ENCODE peak calls at places on chromosomes 5 and 9, in seven cellular contexts. H is fibroblast of villous mesenchyme, T is fibroblast of mammary gland, A is right lobe of liver, U is uterus, B is natural killer cell, Z is stomach. C is an unnamed sample.
A peak's percentile ranks its signal among the peaks of the same experiment; 100 is the strongest.

GRCh38 chr5:81140461-81140860 is 92.7 kb upstream of the CKMT2 start:
- DNase-seq in H (no peak), T (no peak), A (no peak), U (no peak), B (no peak), Z (no peak), C (no peak)

GRCh38 chr5:138983984-138984383 is 108.8 kb upstream of the LRRTM2 start:
- DNase-seq in H (no peak), T (no peak), A (no peak), U (no peak), B (no peak), Z (no peak), C (no peak)

GRCh38 chr5:124342586-124342985 is 403.9 kb downstream of the ZNF608 start:
- DNase-seq in H (peak; percentile 4), T (peak; percentile 58), A (no peak), U (peak; percentile 28), B (no peak), Z (no peak), C (no peak)

GRCh38 chr5:36656556-36656955 is 50.1 kb downstream of the SLC1A3 start:
- DNase-seq in H (no peak), T (peak; percentile 45), A (no peak), U (no peak), B (no peak), Z (no peak), C (no peak)

GRCh38 chr5:96610747-96611146 is 51.4 kb upstream of the CAST start:
- DNase-seq in H (no peak), T (no peak), A (no peak), U (no peak), B (no peak), Z (no peak), C (no peak)

GRCh38 chr9:71756753-71757152 is 11.6 kb downstream of the CEMIP2 start:
- DNase-seq in H (no peak), T (no peak), A (no peak), U (no peak), B (no peak), Z (no peak), C (no peak)

GRCh38 chr5:64594601-64595518 is 89.0 kb downstream of the RGS7BP start:
- DNase-seq in H (no peak), T (no peak), A (no peak), U (no peak), B (no peak), Z (no peak), C (no peak)

GRCh38 chr5:76789991-76790571 is 28.7 kb upstream of the F2RL1 start:
- DNase-seq in H (peak; percentile 90), T (peak; percentile 90), A (no peak), U (no peak), B (no peak), Z (no peak), C (no peak)

GRCh38 chr9:36443581-36443980 is 43.5 kb upstream of the RNF38 start:
- DNase-seq in H (no peak), T (peak; percentile 54), A (no peak), U (no peak), B (no peak), Z (no peak), C (no peak)

GRCh38 chr5:126808619-126809018 is 31.7 kb downstream of the LMNB1 start:
- DNase-seq in H (peak; percentile 47), T (peak; percentile 54), A (no peak), U (no peak), B (no peak), Z (no peak), C (peak; percentile 18)

DNA sequence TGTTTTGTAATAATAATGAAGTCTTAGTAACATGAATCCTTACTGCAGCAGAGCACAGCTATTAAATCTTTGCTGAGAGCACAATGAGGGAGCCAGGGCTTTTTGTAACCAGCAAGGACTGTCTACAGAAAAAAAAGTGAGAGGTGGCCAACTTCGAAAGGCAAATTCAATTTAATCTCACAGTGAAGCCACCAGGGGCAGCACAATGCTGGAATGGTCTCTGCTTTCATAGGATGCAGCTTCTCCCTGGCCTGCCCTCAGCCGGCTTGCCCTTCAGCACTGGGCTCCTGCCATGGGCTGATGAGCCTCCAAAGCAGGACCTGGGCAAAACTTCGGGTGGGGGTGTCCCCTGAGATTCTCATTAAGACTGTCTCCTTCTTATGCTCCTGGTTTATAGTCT is 134.3 kb downstream of the GNAQ start:
- DNase-seq in H (no peak), T (no peak), A (no peak), U (no peak), B (no peak), Z (no peak), C (no peak)
- TF ChIP-seq CTCF in H (peak; percentile 25), T (peak; percentile 30), A (peak; percentile 10), U (peak; percentile 18), B (no peak), Z (no peak), C (peak; percentile 47)

DNA sequence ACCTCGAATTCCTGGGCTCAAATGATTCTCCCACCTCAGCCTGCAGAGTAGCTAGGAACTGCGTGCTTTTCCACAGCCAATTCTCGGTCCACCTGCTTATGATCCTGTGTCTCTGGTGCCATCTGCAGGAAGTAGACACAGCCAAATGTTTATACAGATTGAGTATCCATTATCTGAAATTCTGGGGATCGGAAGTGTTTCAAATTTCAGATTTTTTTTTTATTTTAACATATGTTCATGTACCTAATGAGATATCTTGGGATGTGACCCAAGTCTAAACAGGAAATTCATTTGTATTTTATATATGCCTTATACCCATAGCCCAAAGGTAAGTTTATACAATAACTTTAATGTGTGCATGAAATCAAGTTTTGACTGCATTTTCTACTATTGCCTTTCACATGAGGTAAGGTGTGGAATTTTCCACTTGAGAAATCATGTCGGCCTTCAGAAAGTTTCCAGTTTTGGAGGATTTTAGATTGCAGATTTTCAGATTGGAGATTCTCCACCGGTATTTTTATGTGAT is 89.5 kb downstream of the ESM1 start:
- DNase-seq in H (peak; percentile 61), T (peak; percentile 62), A (no peak), U (peak; percentile 29), B (no peak), Z (peak; percentile 50), C (peak; percentile 42)
- TF ChIP-seq CTCF in H (peak; percentile 58), T (peak; percentile 58), A (peak; percentile 60), U (peak; percentile 40), B (no peak), Z (peak; percentile 20), C (peak; percentile 81)

DNA sequence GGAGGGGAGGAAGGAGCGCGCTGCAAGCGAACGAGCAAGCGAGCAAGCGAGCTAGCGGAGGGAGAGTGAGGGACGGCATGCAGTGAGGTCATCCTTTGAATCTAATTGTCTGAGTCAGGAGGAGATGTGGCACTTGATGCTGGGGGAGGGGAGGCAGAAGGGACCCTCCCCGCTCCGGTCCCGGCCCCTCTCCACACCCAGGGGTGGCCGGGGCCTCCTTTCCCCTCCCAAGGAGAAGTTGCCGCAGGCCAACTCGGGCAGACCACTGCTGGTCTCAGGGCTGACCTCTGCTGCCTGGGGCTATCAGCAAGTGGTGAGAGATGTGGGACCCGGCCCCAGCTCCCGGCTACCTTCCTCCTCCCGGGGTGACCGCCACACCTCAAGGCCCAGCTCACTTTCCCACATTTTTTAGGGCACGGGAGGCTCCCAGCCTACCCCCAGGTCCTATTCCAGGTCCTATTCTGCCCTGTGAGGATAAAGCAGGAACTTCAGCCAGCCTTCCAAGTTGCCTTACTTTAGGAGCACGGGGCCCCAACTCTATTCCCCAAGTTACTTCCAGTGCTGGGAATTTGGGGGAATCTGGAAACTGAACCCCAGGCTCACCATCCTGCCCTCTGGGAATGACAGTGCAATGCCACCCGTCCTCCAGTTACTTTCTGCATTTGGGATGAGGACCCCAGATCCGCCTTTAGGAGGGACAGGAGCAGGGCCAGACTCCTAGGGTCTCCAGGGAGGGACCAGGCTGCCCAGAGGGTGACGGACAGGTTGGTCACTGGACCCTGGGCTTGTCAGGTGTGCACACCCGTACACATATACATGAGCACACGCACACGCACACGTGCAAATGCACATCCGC is 11.1 kb downstream of the CNTFR start:
- DNase-seq in H (peak; percentile 26), T (peak; percentile 53), A (no peak), U (no peak), B (no peak), Z (no peak), C (no peak)
- TF ChIP-seq CTCF in H (no peak), T (no peak), A (no peak), U (no peak), B (no peak), Z (no peak), C (no peak)

GRCh38 chr5:168339151-168340140 is 48.0 kb downstream of the WWC1 start:
- DNase-seq in H (no peak), T (no peak), A (no peak), U (no peak), B (no peak), Z (no peak), C (no peak)
- TF ChIP-seq CTCF in H (no peak), T (peak; percentile 8), A (no peak), U (no peak), B (no peak), Z (no peak), C (no peak)

DNA sequence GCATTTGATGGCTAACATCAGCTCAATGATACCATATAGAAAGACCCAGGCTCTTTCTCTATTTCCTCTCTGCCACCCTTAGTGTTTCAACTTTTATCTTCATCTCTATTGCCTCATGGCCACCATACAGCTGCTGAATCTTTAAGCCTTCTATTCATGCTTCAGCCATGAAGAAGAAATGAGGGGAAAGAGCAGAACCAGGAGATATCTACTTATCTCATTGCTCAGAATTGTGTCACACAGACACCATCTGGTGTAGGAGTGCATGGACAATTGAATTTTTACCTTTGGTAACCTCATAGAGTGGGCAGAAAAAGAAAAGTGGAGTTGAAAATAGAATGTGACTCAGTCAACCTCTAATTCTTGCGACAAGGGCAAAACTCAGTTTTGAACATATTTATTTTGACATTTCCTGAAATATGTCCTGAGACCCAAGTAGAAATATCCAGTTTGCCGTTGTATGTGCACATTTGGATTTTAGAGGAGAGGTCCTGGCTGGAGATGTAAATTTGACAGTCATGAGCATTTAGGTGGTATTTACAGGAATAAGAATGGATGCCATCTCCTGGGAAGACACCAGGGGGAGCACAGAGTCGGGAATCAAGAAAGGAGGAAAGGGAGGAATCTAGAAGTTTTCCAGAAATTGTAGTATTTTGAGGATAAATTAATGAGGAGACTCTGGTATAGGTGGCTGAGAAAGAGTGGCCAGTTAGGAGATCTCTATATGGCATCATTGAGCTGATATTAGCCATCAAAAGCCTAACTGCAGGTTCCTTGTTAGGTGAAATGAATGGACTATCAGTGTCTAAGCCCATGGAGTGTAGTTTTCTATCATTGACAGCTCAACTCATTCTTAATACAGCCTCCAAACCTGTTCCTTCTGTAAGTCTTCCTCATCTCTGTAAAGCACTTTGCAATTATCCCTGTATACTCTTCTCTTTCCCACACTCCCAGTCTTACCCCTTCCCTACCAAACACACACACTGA is 7.0 kb downstream of the GAPT start:
- DNase-seq in H (peak; percentile 48), T (peak; percentile 51), A (no peak), U (no peak), B (no peak), Z (peak; percentile 45), C (peak; percentile 20)
- TF ChIP-seq CTCF in H (peak; percentile 77), T (peak; percentile 89), A (peak; percentile 75), U (peak; percentile 30), B (no peak), Z (peak; percentile 36), C (peak; percentile 81)

DNA sequence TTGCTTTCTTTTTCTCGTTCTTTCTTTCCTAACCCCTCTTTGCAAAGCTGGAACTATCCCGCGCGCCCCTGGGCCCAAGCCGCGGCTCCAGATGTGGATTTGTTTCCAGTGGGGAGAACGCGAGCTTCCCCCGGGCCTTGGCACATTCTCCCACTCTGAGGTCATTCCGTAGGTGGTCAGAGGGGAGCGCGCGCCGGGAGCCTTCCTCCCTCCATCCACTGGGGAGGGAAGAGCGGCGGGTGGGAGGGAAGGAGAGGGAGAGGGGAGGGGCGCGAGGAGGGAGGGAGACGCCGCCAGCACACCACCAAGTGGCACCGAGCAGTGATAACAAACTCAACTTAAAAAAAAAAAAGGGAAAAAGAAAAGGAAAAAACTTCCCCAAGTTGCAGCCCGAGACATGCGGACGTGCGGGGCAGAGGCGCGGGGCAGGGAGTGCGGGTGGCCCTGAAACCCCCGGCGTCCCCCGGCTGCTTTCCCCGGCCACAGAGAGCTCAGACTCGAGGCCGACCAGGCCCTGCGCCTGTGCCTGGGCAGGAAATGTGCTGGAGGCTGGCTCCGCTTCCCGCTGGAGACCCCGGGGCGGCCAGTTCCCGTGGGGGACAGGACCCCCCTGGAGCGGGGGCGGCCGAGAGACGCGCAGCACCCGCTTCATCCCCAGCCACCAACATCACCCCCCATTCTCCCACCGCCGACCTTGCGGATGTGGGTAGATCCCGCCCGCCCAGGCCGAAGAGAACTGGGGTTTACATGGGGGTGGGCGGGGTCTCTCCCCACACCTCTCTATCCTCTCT is 3.1 kb downstream of the IER5L start:
- DNase-seq in H (peak; percentile 93), T (peak; percentile 87), A (peak; percentile 86), U (peak; percentile 95), B (peak; percentile 36), Z (peak; percentile 79), C (peak; percentile 76)
- TF ChIP-seq CTCF in H (no peak), T (no peak), A (no peak), U (peak; percentile 15), B (no peak), Z (no peak), C (no peak)